ENCODE peak calls at places on chromosomes 5 and 9, in ten cellular contexts. W is SK-N-SH, X is RWPE2, P is A549, U is AG10803, D is ovary, M is GM12864, A is GM20000, Y is bronchial epithelial cell, G is ascending aorta. R is an unnamed sample.

GRCh38 chr5:126369995-126370731 is 53.0 kb upstream of the GRAMD2B start:
- DNase-seq in A (no peak), M (no peak), P (peak; percentile 6), U (peak; percentile 36), G (no peak), X (no peak), W (peak; percentile 12), D (no peak), Y (peak; percentile 56), R (no peak)

GRCh38 chr5:151670074-151670686 is 16.5 kb downstream of the SPARC start:
- DNase-seq in D (no peak), G (no peak), P (no peak), Y (no peak), M (no peak), W (peak; percentile 53), A (no peak), X (no peak), U (peak; percentile 62), R (no peak)

GRCh38 chr9:114786251-114786650 is 19.6 kb downstream of the TNFSF15 start:
- DNase-seq in W (no peak), P (no peak), M (no peak), U (peak; percentile 22), Y (peak; percentile 16), X (no peak), G (no peak), D (no peak), A (no peak), R (peak; percentile 48)

GRCh38 chr5:1066676-1067075 is 45.2 kb downstream of the SLC12A7 start:
- DNase-seq in Y (no peak), U (no peak), D (no peak), M (no peak), P (no peak), A (no peak), W (peak; percentile 33), X (no peak), G (no peak), R (no peak)

GRCh38 chr9:125909497-125909896 is 162.3 kb downstream of the PBX3 start:
- DNase-seq in U (no peak), D (no peak), W (no peak), Y (no peak), M (no peak), X (no peak), A (no peak), G (no peak), P (no peak), R (no peak)

GRCh38 chr9:115022760-115023434 is 92.5 kb upstream of the TNFSF8 start:
- DNase-seq in P (no peak), Y (no peak), D (no peak), X (no peak), W (no peak), U (peak; percentile 96), M (no peak), G (no peak), A (no peak), R (no peak)

GRCh38 chr9:16207161-16207560 is 654.3 kb downstream of the CCDC171 start:
- DNase-seq in G (no peak), M (no peak), A (peak; percentile 29), Y (no peak), P (no peak), D (peak; percentile 72), X (no peak), U (peak; percentile 48), W (no peak), R (no peak)

GRCh38 chr5:34977934-34978616 is 48.7 kb downstream of the DNAJC21 start:
- DNase-seq in G (no peak), X (no peak), Y (no peak), W (no peak), M (no peak), D (no peak), P (no peak), U (no peak), A (no peak), R (no peak)

GRCh38 chr5:95712347-95712958 is 18.7 kb upstream of the RHOBTB3 start:
- DNase-seq in A (no peak), W (peak; percentile 14), M (no peak), Y (peak; percentile 97), X (peak; percentile 95), P (peak; percentile 79), G (no peak), U (peak; percentile 83), D (no peak), R (peak; percentile 99)

GRCh38 chr9:80498165-80498564 is 926.4 kb downstream of the TLE4 start:
- DNase-seq in W (no peak), M (no peak), P (no peak), X (no peak), A (no peak), U (no peak), Y (no peak), D (no peak), G (no peak), R (no peak)

GRCh38 chr9:88106492-88106891 is 31.8 kb downstream of the SPATA31C2 start:
- DNase-seq in X (no peak), D (peak; percentile 28), W (peak; percentile 29), P (peak; percentile 47), M (no peak), A (no peak), G (no peak), U (peak; percentile 58), Y (peak; percentile 47), R (peak; percentile 48)

GRCh38 chr5:172052454-172053236 is 46.2 kb upstream of the FBXW11 start:
- DNase-seq in P (no peak), Y (no peak), U (peak; percentile 49), G (no peak), M (no peak), D (peak; percentile 29), W (no peak), X (no peak), A (no peak), R (no peak)
- TF ChIP-seq CTCF in P (no peak), Y (no peak), U (no peak), G (peak; percentile 28), M (no peak), D (no peak), W (peak; percentile 28), X (no peak), A (no peak), R (no peak)

DNA sequence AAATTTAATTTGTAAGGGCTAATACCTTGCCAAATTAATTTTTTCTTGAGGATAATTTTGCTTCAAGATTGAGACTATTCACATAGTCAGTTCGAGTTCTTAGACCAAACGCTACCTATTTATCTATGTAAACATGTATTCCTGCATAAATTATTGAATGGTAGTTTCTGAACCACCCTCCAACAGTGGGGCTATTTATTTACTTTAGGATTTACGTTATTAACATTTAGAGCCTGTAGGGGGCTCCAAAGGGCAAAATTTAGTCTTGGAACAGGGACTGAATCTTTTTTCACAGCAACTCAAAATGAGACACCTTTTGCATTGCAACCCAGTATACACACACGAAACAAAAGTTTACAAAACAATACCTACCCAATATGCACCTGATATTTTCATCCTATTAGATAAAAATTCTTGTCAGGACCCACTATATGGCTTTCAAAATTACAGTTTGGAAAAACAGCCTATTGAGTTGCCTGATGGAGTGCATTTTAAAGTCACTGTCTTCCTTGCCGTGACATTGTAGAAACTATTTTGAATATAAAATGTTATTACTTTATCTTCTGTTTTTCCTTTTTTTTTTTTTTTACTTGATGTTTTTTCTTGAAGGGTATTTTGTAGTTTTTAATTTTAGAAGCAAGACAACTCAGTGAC is 47.1 kb upstream of the POU4F3 start:
- DNase-seq in X (no peak), M (peak; percentile 7), P (peak; percentile 54), A (peak; percentile 47), U (peak; percentile 45), Y (peak; percentile 51), W (peak; percentile 56), G (no peak), D (no peak), R (peak; percentile 82)
- TF ChIP-seq CTCF in X (peak; percentile 91), M (peak; percentile 56), P (peak; percentile 67), A (peak; percentile 30), U (peak; percentile 73), Y (peak; percentile 52), W (peak; percentile 77), G (peak; percentile 46), D (no peak), R (peak; percentile 78)

GRCh38 chr5:60529001-60529400 is 171.0 kb downstream of the DEPDC1B start:
- DNase-seq in Y (no peak), M (no peak), U (no peak), G (no peak), W (no peak), P (no peak), A (no peak), X (no peak), D (no peak), R (no peak)
- TF ChIP-seq CTCF in Y (no peak), M (no peak), U (no peak), G (no peak), W (no peak), P (no peak), A (no peak), X (no peak), D (no peak), R (no peak)

GRCh38 chr9:124673063-124673462 is 98.0 kb downstream of the NR6A1 start:
- DNase-seq in A (no peak), W (no peak), Y (no peak), M (no peak), U (no peak), P (no peak), G (no peak), D (no peak), X (no peak), R (no peak)

GRCh38 chr9:124671861-124672260 is 99.2 kb downstream of the NR6A1 start:
- DNase-seq in G (no peak), D (no peak), W (no peak), A (no peak), U (no peak), M (no peak), X (no peak), Y (no peak), P (no peak), R (no peak)

GRCh38 chr9:124674651-124675050 is 96.5 kb downstream of the NR6A1 start:
- DNase-seq in A (no peak), W (no peak), M (no peak), X (no peak), Y (no peak), D (no peak), P (no peak), U (no peak), G (no peak), R (no peak)

GRCh38 chr9:124676159-124676551 is 95.0 kb downstream of the NR6A1 start:
- DNase-seq in G (no peak), W (no peak), X (no peak), M (no peak), D (no peak), P (no peak), A (no peak), U (peak; percentile 55), Y (no peak), R (no peak)

DNA sequence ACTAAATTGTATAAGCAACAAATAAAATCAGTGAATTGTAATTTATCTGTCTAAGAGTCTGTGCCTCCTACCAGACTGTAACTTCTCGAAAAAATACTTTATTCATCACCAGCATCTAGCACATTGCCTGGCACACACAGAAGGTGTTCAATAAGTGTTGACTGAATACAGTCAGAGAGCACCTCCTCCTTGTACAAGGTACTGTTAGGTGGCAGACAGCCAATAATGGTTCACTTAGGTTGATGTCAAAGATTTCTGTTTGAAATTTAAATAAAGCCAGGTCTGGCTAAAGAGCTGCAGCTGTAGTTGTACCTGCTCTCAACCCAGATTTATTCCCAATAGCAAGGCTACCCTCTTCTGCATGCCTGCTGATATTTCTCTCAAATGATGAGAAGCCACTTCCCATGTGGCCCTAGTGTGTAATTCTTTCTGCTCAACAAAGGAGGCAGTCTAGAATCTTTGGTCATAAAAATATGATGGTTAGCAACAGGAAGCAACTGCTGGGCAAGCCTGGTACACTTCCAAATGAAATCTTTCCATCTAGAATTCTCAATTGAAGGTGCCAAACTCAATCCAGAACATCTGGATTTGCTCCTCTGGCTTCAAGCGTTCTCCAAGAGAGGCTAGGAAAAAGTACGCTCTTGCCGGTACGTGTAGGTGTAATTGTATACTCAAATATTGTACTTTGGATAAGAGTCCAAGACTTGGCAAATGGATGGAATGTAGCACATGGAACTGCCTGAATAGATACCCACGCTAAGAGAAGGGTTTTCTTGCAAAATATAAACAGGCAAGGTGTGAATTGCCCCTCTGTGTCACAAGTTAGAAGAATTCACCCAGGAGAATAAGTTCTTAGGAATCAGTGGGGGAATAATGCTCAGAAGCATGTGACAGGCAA is 95.6 kb downstream of the NR6A1 start:
- DNase-seq in A (no peak), M (no peak), P (no peak), U (peak; percentile 25), D (no peak), Y (no peak), G (no peak), W (no peak), X (no peak), R (no peak)
- TF ChIP-seq CTCF in A (no peak), M (no peak), P (no peak), U (peak; percentile 15), D (no peak), Y (no peak), G (no peak), W (no peak), X (no peak), R (no peak)